ENCODE peak calls at places on chromosomes 2 and 18, in ten cellular contexts. Q is A549, H is fibroblast of pulmonary artery, A is mammary epithelial cell, W is psoas muscle, K is heart right ventricle, J is AG04450, G is adrenal gland, R is HFF-Myc, I is PC-3. S is an unnamed sample.

GRCh38 chr2:200194746-200195145 is 111.7 kb upstream of the SPATS2L start:
- DNase-seq in Q (no peak), I (no peak), W (no peak), R (no peak), K (no peak), G (no peak), H (no peak), J (no peak), A (no peak), S (no peak)

GRCh38 chr18:24704921-24705620 is 244.6 kb downstream of the HRH4 start:
- DNase-seq in J (peak), G (no peak), H (no peak), R (peak), Q (no peak), W (no peak), K (no peak), A (no peak), I (no peak), S (no peak)

GRCh38 chr2:135745545-135745944 is 3.9 kb downstream of the UBXN4 start:
- DNase-seq in K (no peak), W (no peak), J (peak), G (no peak), A (peak), Q (no peak), I (peak), R (no peak), H (peak), S (peak)

GRCh38 chr2:181380581-181380980 is 76.6 kb upstream of the ITGA4 start:
- DNase-seq in A (no peak), G (no peak), K (no peak), R (no peak), H (no peak), W (no peak), Q (no peak), J (no peak), I (no peak), S (no peak)

GRCh38 chr2:120952318-120952717 is 216.7 kb downstream of the GLI2 start:
- DNase-seq in I (no peak), R (peak), H (peak), J (no peak), A (no peak), Q (no peak), W (no peak), K (no peak), G (no peak), S (peak)

GRCh38 chr18:72847134-72847533 is 20.7 kb downstream of the NETO1 start:
- DNase-seq in I (peak), K (peak), Q (no peak), R (no peak), A (peak), H (no peak), J (no peak), G (no peak), W (no peak), S (no peak)

GRCh38 chr2:164651361-164651760 is 30.1 kb upstream of the GRB14 start:
- DNase-seq in G (no peak), H (no peak), J (no peak), A (no peak), W (no peak), I (no peak), Q (no peak), R (no peak), K (no peak), S (no peak)

GRCh38 chr2:46471-47345 is at the start of gene FAM110C:
- DNase-seq in G (peak), I (peak), J (no peak), K (peak), H (peak), Q (peak), W (no peak), A (peak), R (no peak), S (peak)

GRCh38 chr2:32061430-32061829 is 1.9 kb upstream of the SPAST start:
- DNase-seq in A (no peak), Q (no peak), I (no peak), K (no peak), R (no peak), G (no peak), H (no peak), W (no peak), J (no peak), S (no peak)

DNA sequence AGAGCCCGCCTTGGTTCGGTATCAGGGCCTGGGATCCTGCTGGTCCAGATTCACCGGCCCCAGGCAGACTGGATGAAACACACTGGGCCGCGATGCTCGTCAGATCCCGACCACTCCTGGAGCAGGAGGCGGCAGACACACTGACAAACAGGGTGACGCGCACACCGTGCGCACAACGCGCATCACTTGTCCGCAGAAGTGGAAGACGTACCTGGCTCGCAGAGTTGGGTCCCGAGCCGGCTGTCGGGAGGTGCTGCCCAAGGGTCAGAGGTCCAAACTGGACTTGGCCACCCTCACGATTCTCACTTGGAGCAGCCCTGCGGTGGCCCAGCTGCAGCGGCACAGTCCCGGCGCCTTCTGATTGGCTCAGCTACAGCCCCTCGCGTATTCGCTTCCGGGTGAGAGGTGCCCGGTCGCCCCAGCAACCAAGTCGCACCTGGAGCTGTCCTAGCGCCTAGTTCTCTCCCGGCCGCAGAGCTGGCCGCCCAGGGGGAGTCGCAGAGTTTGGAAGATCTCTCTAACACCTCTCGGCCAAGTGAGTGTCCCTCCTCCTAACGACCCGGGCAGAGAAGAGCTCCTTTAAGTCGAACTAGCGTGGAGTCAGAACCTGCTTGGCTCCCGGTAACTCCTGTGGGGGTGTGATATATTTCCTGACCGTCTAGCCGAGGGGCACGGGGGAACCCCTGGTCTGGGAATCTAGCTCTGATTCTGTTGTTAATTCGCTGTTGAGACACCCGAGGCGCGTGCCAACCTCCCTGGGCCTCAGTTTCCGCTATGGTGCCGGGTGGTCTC is at the start of the genes DHX57 and MORN2:
- DNase-seq in K (peak), G (peak), R (peak), H (peak), W (peak), A (peak), Q (peak), J (peak), I (peak), S (peak)
- TF ChIP-seq CTCF in K (no peak), G (no peak), R (no peak), H (no peak), W (no peak), A (no peak), Q (no peak), J (no peak), I (no peak), S (no peak)

GRCh38 chr2:8575011-8575750 is 106.7 kb upstream of the ID2 start:
- DNase-seq in Q (no peak), I (no peak), H (no peak), J (no peak), K (no peak), G (peak), R (no peak), A (no peak), W (no peak), S (no peak)

GRCh38 chr2:8576525-8577157 is 105.2 kb upstream of the ID2 start:
- DNase-seq in W (no peak), H (no peak), Q (no peak), J (no peak), K (no peak), G (no peak), A (no peak), R (no peak), I (no peak), S (no peak)

GRCh38 chr2:8577573-8577972 is 104.3 kb upstream of the ID2 start:
- DNase-seq in A (no peak), Q (no peak), K (no peak), J (no peak), H (no peak), R (no peak), G (no peak), I (no peak), W (no peak), S (no peak)

GRCh38 chr2:8574196-8575010 is 107.5 kb upstream of the ID2 start:
- DNase-seq in R (no peak), G (peak), A (no peak), I (no peak), J (no peak), H (no peak), W (no peak), Q (no peak), K (no peak), S (no peak)

DNA sequence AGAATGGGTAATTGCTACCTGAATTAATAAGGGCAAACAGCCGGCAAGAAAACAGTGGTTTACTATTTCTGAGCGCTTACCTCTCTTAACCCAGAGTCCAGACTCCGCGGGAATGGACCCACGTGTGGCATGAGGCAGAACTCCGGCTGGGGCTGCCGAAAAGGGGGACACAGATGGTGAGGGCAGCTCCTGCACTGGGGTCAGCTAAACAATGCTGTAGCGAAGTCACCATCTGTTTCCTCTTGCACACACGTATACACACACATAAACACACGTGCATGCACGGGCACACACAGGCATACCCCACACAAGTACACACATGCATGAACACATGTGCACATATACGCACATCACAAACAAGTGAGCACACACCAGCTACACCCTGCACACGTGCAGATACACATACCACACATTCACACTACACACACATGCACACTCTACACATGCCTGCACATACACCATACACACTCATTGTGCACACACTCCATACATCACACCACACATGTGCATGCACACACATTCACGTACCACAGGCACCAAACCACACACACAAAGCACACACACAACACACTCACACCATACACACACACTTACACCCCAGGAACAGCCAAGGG is 105.9 kb upstream of the ID2 start:
- DNase-seq in H (no peak), J (no peak), W (no peak), A (no peak), K (no peak), G (peak), R (no peak), Q (no peak), I (no peak), S (no peak)
- H3K4me3 ChIP-seq in H (no peak), J (no peak), W (no peak), A (no peak), K (no peak), G (no peak), R (no peak), Q (no peak), I (no peak), S (no peak)

GRCh38 chr2:40499437-40499836 is 47.5 kb upstream of the SLC8A1 start:
- DNase-seq in R (no peak), A (no peak), Q (no peak), K (no peak), W (no peak), J (no peak), G (no peak), I (no peak), H (no peak), S (no peak)

DNA sequence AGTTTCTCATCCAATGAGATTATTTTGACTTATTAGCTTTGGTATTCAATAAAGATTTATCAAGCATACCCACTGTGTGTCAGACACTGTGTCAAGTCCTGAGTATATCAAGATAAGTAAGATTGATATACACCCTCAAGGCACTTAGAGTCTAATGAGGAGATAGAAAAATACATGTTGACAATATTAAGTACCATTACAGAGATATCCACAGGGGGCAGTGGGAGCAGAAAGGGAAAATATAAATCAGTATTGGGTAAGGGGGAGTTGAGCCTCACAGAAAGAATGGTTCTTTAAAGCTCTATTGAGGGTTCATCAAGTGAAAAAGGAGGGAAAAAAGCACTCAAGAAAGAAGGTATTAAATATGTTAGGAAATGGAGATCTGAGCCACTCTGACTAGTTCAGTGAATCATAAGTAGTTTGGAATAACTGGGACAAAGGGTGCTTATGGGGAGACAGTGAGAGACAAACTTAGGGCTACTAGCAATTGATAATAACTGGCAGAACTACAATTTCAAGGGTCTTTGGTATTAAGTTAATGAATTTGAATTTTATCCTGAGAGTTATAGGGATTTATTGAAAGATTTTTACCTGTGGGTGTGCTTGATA is 45.5 kb upstream of the SLC8A1 start:
- DNase-seq in I (peak), W (no peak), K (no peak), A (no peak), G (no peak), Q (no peak), H (no peak), J (no peak), R (no peak), S (no peak)
- TF ChIP-seq CTCF in I (peak), W (no peak), K (no peak), A (peak), G (no peak), Q (no peak), H (peak), J (peak), R (no peak), S (peak)

GRCh38 chr2:175690113-175690716 is 311.9 kb downstream of the LNPK start:
- DNase-seq in K (peak), A (peak), R (peak), J (peak), G (peak), I (peak), Q (no peak), W (no peak), H (peak), S (peak)

GRCh38 chr2:175686002-175686401 is 316.1 kb downstream of the LNPK start:
- DNase-seq in K (no peak), H (no peak), W (no peak), J (no peak), I (no peak), Q (no peak), A (no peak), G (no peak), R (no peak), S (no peak)

GRCh38 chr2:175688241-175688640 is 313.8 kb downstream of the LNPK start:
- DNase-seq in R (no peak), K (no peak), H (no peak), Q (no peak), G (no peak), I (no peak), A (no peak), W (no peak), J (no peak), S (no peak)

GRCh38 chr2:175684466-175684865 is 317.6 kb downstream of the LNPK start:
- DNase-seq in A (peak), K (no peak), H (no peak), G (no peak), Q (no peak), I (no peak), W (no peak), R (no peak), J (no peak), S (no peak)

DNA sequence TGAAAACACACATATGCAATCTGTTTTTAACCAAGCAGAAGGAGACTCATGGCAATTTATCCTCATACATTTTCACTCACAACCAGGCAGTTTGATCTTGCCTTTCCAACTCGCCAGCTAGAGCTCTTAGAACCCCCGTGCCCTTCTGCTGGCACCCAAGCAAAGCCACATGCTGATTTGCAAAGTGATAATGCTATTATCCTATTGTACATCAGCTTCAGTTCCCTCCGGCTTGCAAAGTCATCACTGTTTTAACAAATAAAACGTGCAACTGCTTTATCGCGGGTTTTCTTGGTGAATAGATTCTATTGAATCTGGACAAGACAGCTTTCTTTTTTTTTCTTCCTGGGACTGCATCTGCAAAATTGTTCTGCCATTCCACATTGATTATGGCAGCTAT is 314.6 kb downstream of the LNPK start:
- DNase-seq in K (no peak), H (no peak), A (no peak), R (no peak), W (no peak), J (no peak), I (no peak), G (no peak), Q (no peak), S (no peak)
- H3K4me3 ChIP-seq in K (no peak), H (no peak), A (no peak), R (no peak), W (no peak), J (no peak), I (no peak), G (no peak), Q (no peak), S (no peak)

DNA sequence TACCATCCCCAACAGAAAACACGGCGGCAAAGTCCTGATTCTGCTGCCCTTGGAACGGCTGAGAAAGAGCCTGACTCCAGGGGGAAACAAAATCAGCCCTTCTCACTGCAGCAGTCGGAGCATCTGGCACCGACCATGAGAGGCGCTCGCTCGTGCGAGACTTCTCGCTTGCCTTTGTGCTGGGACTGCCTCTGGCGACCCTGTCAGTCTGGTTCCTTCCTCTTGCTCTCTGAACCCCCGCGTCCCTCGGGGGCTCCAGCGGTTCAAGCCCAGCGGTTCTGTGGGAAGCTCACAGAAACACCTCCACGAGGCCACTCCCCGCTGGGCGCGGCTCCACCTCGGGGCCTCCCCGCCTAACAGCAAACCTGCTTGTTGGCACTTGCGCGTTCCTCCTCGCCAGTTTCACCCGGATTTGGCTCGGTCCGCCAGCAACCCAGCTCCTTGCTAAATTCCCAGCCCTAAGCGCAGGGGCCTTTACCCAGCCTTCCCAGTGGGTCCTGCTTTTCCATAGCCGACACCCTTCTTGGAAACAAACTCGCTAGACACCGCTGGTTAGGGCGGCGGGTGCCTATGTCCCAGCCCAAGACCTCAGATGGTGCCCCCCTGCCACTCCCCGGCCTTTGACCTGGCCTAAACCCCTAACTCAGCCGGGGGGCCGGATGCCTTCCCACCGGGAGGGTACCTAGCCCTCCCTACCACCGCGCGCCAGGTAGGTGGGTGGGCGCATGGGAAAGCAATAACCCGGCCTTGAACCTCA is 2.2 kb downstream of the RND3 start:
- DNase-seq in H (peak), G (peak), I (peak), Q (peak), R (no peak), W (peak), J (no peak), K (peak), A (peak), S (peak)
- TF ChIP-seq CTCF in H (peak), G (peak), I (peak), Q (peak), R (no peak), W (peak), J (peak), K (no peak), A (peak), S (peak)

GRCh38 chr2:157540102-157540501 is 88.6 kb downstream of the ACVR1C start:
- DNase-seq in I (no peak), R (no peak), A (no peak), G (no peak), H (no peak), Q (no peak), K (no peak), W (no peak), J (no peak), S (no peak)
- H3K4me3 ChIP-seq in I (no peak), R (no peak), A (no peak), G (no peak), H (no peak), Q (no peak), K (no peak), W (no peak), J (no peak), S (no peak)

DNA sequence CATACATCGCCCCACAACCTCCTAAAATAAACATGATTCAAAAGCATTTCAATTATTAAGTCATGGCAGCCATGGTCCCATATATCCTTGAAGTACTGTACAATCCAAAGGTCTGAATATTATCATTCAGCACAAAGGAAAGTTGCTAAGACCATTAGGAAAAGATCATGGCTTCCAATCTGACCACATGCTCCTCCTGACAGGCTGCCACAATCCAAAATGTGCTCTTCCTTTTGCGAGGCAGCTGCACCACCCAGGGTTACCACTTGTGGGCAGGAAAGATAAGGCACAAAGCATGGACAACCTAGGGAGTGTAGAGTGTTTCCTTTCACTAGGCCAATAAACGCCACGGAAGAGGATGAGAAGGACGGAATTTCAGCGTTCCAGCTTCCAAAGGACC is 5.4 kb downstream of the BOLA3 start:
- DNase-seq in K (no peak), W (no peak), A (no peak), I (peak), J (no peak), R (peak), G (no peak), Q (peak), H (no peak), S (no peak)
- TF ChIP-seq CTCF in K (no peak), W (no peak), A (no peak), I (peak), J (peak), R (peak), G (no peak), Q (no peak), H (no peak), S (peak)

S was measured in cardiac fibroblast.